ENCODE peak calls at places on chromosomes 13 and 19, in four cellular contexts. X, P, S and U are unnamed samples.

GRCh38 chr19:12685831-12686230 is 2.0 kb upstream of the GNG14 start:
- DNase-seq in P (no peak), S (no peak), X (no peak), U (no peak)

GRCh38 chr19:54209748-54210494 is 9.3 kb downstream of the RPS9 start:
- DNase-seq in S (peak), P (peak), X (no peak), U (peak)

GRCh38 chr19:42478765-42479307 is 36.1 kb upstream of the CXCL17 start:
- DNase-seq in P (no peak), S (no peak), X (no peak), U (no peak)

GRCh38 chr19:40989453-40989852 is 1.6 kb upstream of the CYP2B6 start:
- DNase-seq in X (no peak), S (no peak), P (no peak), U (no peak)

GRCh38 chr13:33235564-33235963 is 50.0 kb downstream of the STARD13 start:
- DNase-seq in S (peak), X (no peak), P (no peak), U (no peak)

GRCh38 chr13:96090240-96091101 is 564 bp downstream of the HS6ST3 start:
- DNase-seq in P (peak), S (peak), X (no peak), U (no peak)

GRCh38 chr13:21010621-21011020 is 50.8 kb downstream of the LATS2 start:
- DNase-seq in S (peak), X (no peak), P (no peak), U (no peak)

GRCh38 chr13:97386832-97387486 is 47.0 kb upstream of the RAP2A start:
- DNase-seq in X (no peak), S (no peak), P (no peak), U (no peak)

GRCh38 chr13:31174018-31174417 is 12.3 kb upstream of the HSPH1 start:
- DNase-seq in P (no peak), X (no peak), S (peak), U (peak)

GRCh38 chr19:23183251-23183650 is 66.4 kb downstream of the ZNF730 start:
- DNase-seq in X (no peak), P (no peak), S (no peak), U (no peak)

GRCh38 chr19:6713773-6714692 is 6.4 kb downstream of the C3 start:
- DNase-seq in X (no peak), S (no peak), P (no peak), U (no peak)

GRCh38 chr13:40490086-40490723 is 176.2 kb downstream of the FOXO1 start:
- DNase-seq in X (no peak), S (no peak), P (no peak), U (no peak)

GRCh38 chr13:59439776-59440428 is 723.8 kb downstream of the DIAPH3 start:
- DNase-seq in S (no peak), P (no peak), X (no peak), U (no peak)

GRCh38 chr19:40695881-40696280 is 5.4 kb upstream of the NUMBL start:
- DNase-seq in X (no peak), P (no peak), S (no peak), U (no peak)

GRCh38 chr13:67139551-67139950 is 90.6 kb downstream of the PCDH9 start:
- DNase-seq in X (no peak), P (no peak), S (no peak), U (no peak)

GRCh38 chr19:58554494-58555368 is at the start of gene CHMP2A:
- DNase-seq in P (peak), X (no peak), S (peak), U (peak)

GRCh38 chr13:24392972-24393371 is 83.6 kb downstream of the C1QTNF9 start:
- DNase-seq in S (no peak), X (no peak), P (no peak), U (no peak)

GRCh38 chr19:5799247-5800241 is 5.3 kb upstream of the NRTN start:
- DNase-seq in X (no peak), P (peak), S (no peak), U (no peak)

GRCh38 chr13:77360032-77360431 is 33.1 kb upstream of the MYCBP2 start:
- DNase-seq in P (no peak), S (no peak), X (no peak), U (no peak)

GRCh38 chr13:28744091-28744536 is 25.3 kb upstream of the SLC46A3 start:
- DNase-seq in S (peak), P (no peak), X (no peak), U (peak)

GRCh38 chr13:113086031-113086750 is 19.4 kb upstream of the F7 start:
- DNase-seq in S (no peak), P (peak), X (no peak), U (no peak)

GRCh38 chr19:38852231-38853044 is 2.7 kb upstream of the HNRNPL start:
- DNase-seq in X (no peak), S (peak), P (no peak), U (no peak)

GRCh38 chr19:10155834-10156233 is 36.1 kb upstream of the EIF3G start:
- DNase-seq in P (no peak), S (peak), X (no peak), U (no peak)

GRCh38 chr19:1860133-1860775 is 3.1 kb downstream of the KLF16 start:
- DNase-seq in S (peak), P (no peak), X (no peak), U (peak)

GRCh38 chr19:373391-374182 is 29.0 kb upstream of the MIER2 start:
- DNase-seq in S (no peak), P (no peak), X (no peak), U (no peak)

GRCh38 chr13:104586010-104586746 is 1520.0 kb upstream of the SLC10A2 start:
- DNase-seq in X (no peak), S (peak), P (no peak), U (peak)

GRCh38 chr19:47351545-47351944 is 2.4 kb downstream of the DHX34 start:
- DNase-seq in S (peak), P (no peak), X (no peak), U (peak)

GRCh38 chr13:46476174-46476573 is 76.8 kb upstream of the LRCH1 start:
- DNase-seq in P (no peak), X (no peak), S (peak), U (no peak)

GRCh38 chr13:113801289-113801961 is 42.4 kb downstream of the TMEM255B start:
- DNase-seq in P (no peak), S (no peak), X (no peak), U (no peak)

GRCh38 chr19:17957149-17957849 is 9.6 kb upstream of the KCNN1 start:
- DNase-seq in P (no peak), X (no peak), S (no peak), U (no peak)

GRCh38 chr19:13963603-13964105 is 11.3 kb downstream of the DCAF15 start:
- DNase-seq in X (no peak), P (no peak), S (no peak), U (no peak)

GRCh38 chr13:39783051-39783450 is 127.6 kb downstream of the COG6 start:
- DNase-seq in X (no peak), S (peak), P (no peak), U (no peak)

GRCh38 chr13:98542568-98543379 is 34.1 kb downstream of the STK24 start:
- DNase-seq in S (no peak), P (no peak), X (no peak), U (no peak)
- H3K4me3 ChIP-seq in S (no peak), P (peak), X (no peak), U (no peak)

DNA sequence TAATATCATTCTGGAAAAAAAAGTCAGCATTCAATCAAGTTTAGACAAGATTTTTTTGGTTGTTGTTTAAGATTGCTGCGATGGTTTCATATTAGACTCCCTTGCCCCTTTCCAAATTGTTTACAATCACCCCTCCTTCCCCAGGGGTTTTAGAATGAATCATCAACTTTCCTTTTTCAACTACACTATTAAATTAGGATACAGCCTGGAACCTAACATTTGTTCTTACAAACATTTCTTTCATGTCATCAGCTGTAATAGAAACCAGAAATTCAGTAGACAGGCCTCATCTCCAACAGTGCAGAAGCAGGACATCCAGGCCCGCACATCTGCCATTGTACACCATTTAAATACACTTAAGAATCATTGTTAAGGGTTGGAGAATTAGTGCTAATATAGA is 44.4 kb upstream of the WDFY2 start:
- DNase-seq in P (no peak), S (peak), X (no peak), U (no peak)
- TF ChIP-seq CTCF in P (no peak), S (no peak), X (no peak), U (no peak)

DNA sequence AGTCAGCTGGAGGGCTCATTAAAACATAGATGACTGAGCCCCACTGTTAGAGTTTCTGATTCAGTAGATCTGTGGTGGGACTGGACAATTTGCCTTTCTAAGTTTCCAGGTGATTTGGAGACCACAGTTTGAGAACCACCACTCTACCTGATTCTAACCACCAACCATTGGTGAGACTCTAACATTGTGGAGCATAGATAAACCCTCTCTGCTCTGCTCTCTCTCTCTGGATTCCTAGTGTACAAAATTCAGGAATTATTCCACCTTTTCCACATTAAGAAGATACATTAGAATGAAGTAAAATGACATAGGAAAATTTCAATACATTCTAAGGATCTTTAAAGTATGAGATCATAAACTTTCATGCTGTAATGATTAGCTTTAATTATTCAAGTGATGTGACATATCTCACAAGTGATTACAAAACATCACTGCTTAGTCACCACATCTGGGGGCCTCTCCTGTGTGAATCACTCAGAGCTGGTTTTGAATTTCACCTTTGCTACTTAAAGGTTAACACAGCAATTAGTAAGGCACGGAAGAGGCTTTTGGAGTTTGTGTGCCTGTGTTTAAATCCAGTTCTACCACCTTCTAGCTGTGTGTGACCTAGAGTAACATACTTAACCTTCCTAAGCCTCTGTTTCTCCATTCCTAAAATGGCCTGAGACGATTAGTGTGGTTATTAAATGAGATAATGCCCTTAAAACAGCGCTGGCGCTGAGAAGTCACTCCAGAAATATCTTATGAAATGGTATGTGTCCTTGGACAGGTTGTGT is 78.5 kb upstream of the NBEA start:
- DNase-seq in P (no peak), S (peak), X (no peak), U (peak)
- H3K4me3 ChIP-seq in P (no peak), S (no peak), X (no peak), U (no peak)

DNA sequence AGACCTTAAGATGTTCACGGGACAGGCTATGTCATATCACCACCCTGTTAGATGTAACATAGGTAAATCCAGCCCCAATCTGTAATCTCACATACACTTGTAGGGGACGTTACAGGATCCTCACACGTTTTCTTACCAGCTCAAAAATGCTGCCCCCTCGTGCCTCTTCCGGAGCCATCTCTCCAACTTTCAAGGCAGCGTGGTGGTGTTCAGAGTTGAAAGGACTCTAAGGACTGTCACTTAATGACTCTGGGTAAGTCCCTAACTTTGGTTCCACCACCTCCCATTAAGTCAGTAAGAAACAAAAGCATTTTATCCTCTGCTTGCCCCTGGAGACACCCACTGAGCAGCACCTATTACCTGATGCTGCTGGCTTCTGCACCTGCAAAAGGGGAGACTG is 4.4 kb downstream of the MED26 start:
- DNase-seq in X (no peak), P (no peak), S (no peak), U (no peak)
- TF ChIP-seq CTCF in X (no peak), P (no peak), S (no peak), U (no peak)

GRCh38 chr13:45108716-45109706 is 11.3 kb upstream of the GTF2F2 start:
- DNase-seq in P (no peak), S (peak), X (no peak), U (peak)
- H3K4me3 ChIP-seq in P (no peak), S (no peak), X (no peak), U (no peak)

GRCh38 chr13:109156181-109156935 is 526.9 kb downstream of the MYO16 start:
- DNase-seq in S (peak), P (peak), X (no peak), U (peak)

GRCh38 chr13:109157275-109157674 is 527.9 kb downstream of the MYO16 start:
- DNase-seq in S (no peak), X (no peak), P (no peak), U (no peak)

GRCh38 chr13:109154546-109154945 is 525.1 kb downstream of the MYO16 start:
- DNase-seq in S (peak), X (no peak), P (no peak), U (no peak)

GRCh38 chr13:109154146-109154545 is 524.7 kb downstream of the MYO16 start:
- DNase-seq in X (no peak), S (peak), P (no peak), U (no peak)

DNA sequence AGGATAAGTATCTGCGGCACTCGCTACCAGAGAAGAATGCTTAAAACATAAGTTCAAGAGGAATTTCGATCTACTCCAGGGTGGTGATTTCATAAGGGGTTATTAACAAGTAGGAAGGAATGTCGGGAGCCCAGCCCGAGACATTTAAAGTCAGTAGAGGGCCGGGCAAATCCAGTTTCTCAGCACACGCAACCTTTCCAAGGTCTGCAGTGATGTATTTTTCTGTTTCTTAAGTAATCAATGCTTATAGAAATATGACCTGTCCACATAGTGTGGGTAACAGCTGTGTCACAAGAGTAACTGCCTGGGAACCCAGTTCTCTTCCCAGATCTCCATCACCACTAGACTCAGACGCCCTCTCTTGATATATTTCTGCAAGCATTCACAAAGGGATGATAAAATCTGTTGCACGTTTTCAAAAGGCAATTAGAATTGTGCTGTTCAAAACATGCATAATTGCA is 525.9 kb downstream of the MYO16 start:
- DNase-seq in S (peak), P (no peak), X (no peak), U (peak)
- TF ChIP-seq CTCF in S (no peak), P (no peak), X (no peak), U (no peak)

GRCh38 chr13:42466123-42466522 is 107.8 kb upstream of the TNFSF11 start:
- DNase-seq in P (no peak), S (no peak), X (no peak), U (no peak)
- H3K4me3 ChIP-seq in P (no peak), S (no peak), X (no peak), U (no peak)

DNA sequence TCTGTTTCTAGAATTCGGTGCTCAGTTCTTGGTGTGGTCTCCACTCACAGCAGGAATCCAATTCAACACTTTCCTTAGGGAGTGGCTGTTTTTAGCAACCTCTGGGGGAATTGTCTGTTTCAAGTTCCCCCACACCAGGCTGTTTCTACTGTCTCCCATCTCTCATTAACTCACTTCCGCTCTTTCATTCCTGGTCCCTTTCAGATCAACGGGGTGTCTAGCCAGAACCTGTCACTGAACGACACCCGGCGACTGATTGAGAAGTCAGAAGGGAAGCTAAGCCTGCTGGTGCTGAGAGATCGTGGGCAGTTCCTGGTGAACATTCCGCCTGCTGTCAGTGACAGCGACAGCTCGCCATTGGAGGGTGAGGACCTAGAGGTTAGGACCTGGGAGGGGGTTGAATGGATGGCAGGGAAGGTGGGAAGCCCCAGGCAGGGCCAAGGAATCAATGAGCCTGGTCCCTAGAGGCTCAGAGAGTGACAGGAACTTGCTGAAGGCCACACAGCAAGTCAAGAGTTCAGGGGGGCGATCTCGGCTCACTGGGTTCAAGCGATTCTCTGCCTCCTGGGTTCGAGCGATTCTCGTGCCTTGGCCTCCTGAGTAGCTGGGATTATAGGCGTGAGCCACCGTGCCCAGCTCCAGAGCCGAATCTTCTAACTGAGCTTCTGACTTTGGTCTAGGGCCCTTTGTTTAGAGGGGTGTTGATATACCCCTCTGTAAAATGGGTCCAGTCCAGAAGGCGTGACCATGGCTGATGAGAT is 25.5 kb downstream of the TJP3 start:
- DNase-seq in P (no peak), S (no peak), X (no peak), U (no peak)
- TF ChIP-seq CTCF in P (no peak), S (no peak), X (no peak), U (no peak)

GRCh38 chr19:51576850-51577249 is 5.8 kb downstream of the ZNF175 start:
- DNase-seq in X (no peak), S (no peak), P (no peak), U (no peak)
- H3K4me3 ChIP-seq in X (no peak), S (no peak), P (no peak), U (no peak)